ENCODE peak calls at places on chromosomes 2 and 18, in five cellular contexts. T, C, P, M and V are unnamed samples.

GRCh38 chr2:63435080-63435479 is 153.2 kb downstream of the WDPCP start:
- DNase-seq in M (no peak), C (no peak), P (no peak), T (no peak), V (no peak)

GRCh38 chr18:47772374-47773248 is 157.8 kb downstream of the SMAD2 start:
- DNase-seq in T (peak; percentile 57), P (peak; percentile 55), M (peak; percentile 75), C (peak; percentile 71), V (peak; percentile 38)

GRCh38 chr2:20225294-20226151 is 593 bp upstream of the SDC1 start:
- DNase-seq in M (peak; percentile 16), T (peak; percentile 25), P (no peak), C (peak; percentile 80), V (peak; percentile 71)

GRCh38 chr2:147311058-147311429 is 533.8 kb upstream of the ACVR2A start:
- DNase-seq in M (no peak), P (no peak), C (no peak), T (no peak), V (no peak)

GRCh38 chr2:223262946-223263345 is 211.0 kb downstream of the KCNE4 start:
- DNase-seq in C (peak; percentile 30), T (no peak), M (no peak), P (no peak), V (no peak)

GRCh38 chr2:60867848-60868247 is 13.5 kb upstream of the REL start:
- DNase-seq in P (no peak), M (peak; percentile 80), T (no peak), C (no peak), V (no peak)

GRCh38 chr18:61587865-61588264 is 254.6 kb downstream of the CDH20 start:
- DNase-seq in C (no peak), P (no peak), M (no peak), T (no peak), V (no peak)

GRCh38 chr2:253202-253638 is 10.6 kb downstream of the SH3YL1 start:
- DNase-seq in T (no peak), M (no peak), C (no peak), P (no peak), V (no peak)

GRCh38 chr2:125516496-125517109 is 1139.4 kb upstream of the GYPC start:
- DNase-seq in T (no peak), C (peak; percentile 1), P (no peak), M (peak; percentile 33), V (no peak)

GRCh38 chr2:140893685-140894084 is 1237.1 kb downstream of the LRP1B start:
- DNase-seq in T (no peak), P (no peak), C (no peak), M (no peak), V (no peak)

GRCh38 chr2:151329998-151330397 is 27.4 kb upstream of the TNFAIP6 start:
- DNase-seq in P (no peak), C (no peak), T (no peak), M (no peak), V (no peak)

GRCh38 chr2:222410534-222410933 is 13.8 kb upstream of the SGPP2 start:
- DNase-seq in T (no peak), P (no peak), M (no peak), C (peak; percentile 13), V (no peak)

GRCh38 chr2:201218780-201219179 is 35.8 kb downstream of the CASP10 start:
- DNase-seq in P (no peak), M (no peak), T (no peak), C (peak; percentile 26), V (no peak)

GRCh38 chr2:147989809-147990403 is 30.6 kb downstream of the ORC4 start:
- DNase-seq in C (peak; percentile 6), M (peak; percentile 19), P (no peak), T (peak; percentile 15), V (no peak)

GRCh38 chr18:76791106-76791505 is 31.3 kb upstream of the ZNF236 start:
- DNase-seq in M (no peak), P (no peak), T (no peak), C (no peak), V (no peak)

GRCh38 chr2:96536445-96537065 is at the start of gene ARID5A:
- DNase-seq in M (peak; percentile 92), T (peak; percentile 82), C (peak; percentile 94), P (peak; percentile 90), V (peak; percentile 85)

GRCh38 chr18:72456802-72457201 is 87.3 kb downstream of the CBLN2 start:
- DNase-seq in P (no peak), C (no peak), M (no peak), T (no peak), V (no peak)

GRCh38 chr18:44870631-44871502 is 190.2 kb downstream of the SETBP1 start:
- DNase-seq in T (no peak), P (no peak), C (no peak), M (no peak), V (no peak)

GRCh38 chr18:44098551-44099098 is 582.1 kb upstream of the SETBP1 start:
- DNase-seq in M (no peak), C (no peak), P (no peak), T (no peak), V (no peak)

GRCh38 chr2:182894174-182894573 is 27.7 kb upstream of the FRZB start:
- DNase-seq in P (no peak), T (no peak), M (no peak), C (no peak), V (no peak)

GRCh38 chr2:167104691-167105090 is 216.4 kb downstream of the XIRP2 start:
- DNase-seq in P (no peak), C (no peak), M (no peak), T (no peak), V (no peak)

GRCh38 chr2:100964222-100964621 is 37.9 kb upstream of the RPL31 start:
- DNase-seq in T (no peak), P (no peak), M (no peak), C (no peak), V (no peak)

GRCh38 chr2:221649045-221649444 is 76.9 kb upstream of the EPHA4 start:
- DNase-seq in C (peak; percentile 10), P (no peak), M (no peak), T (no peak), V (no peak)

GRCh38 chr2:222361787-222362186 is 62.6 kb upstream of the SGPP2 start:
- DNase-seq in M (no peak), C (no peak), T (no peak), P (no peak), V (no peak)

GRCh38 chr2:221502270-221502973 is 69.7 kb downstream of the EPHA4 start:
- DNase-seq in P (no peak), M (no peak), C (peak; percentile 50), T (no peak), V (no peak)

GRCh38 chr2:168583064-168583709 is 127.1 kb downstream of the CERS6 start:
- DNase-seq in C (peak; percentile 53), P (no peak), M (no peak), T (no peak), V (no peak)

GRCh38 chr2:218465987-218466633 is 47.2 kb downstream of the VIL1 start:
- DNase-seq in C (no peak), P (no peak), M (no peak), T (no peak), V (no peak)

GRCh38 chr2:33122726-33123125 is 176.0 kb downstream of the LTBP1 start:
- DNase-seq in T (no peak), P (no peak), M (no peak), C (no peak), V (no peak)

GRCh38 chr2:104845552-104845931 is 8.4 kb upstream of the POU3F3 start:
- DNase-seq in M (no peak), C (peak; percentile 52), P (no peak), T (no peak), V (no peak)

GRCh38 chr2:43219383-43220228 is 6.8 kb downstream of the ZFP36L2 start:
- DNase-seq in P (peak; percentile 55), T (peak; percentile 60), M (peak; percentile 96), C (peak; percentile 93), V (peak; percentile 40)

GRCh38 chr2:61268249-61268648 is 106.3 kb downstream of the C2orf74 start:
- DNase-seq in P (no peak), M (no peak), T (no peak), C (no peak), V (no peak)

GRCh38 chr18:37612519-37612918 is 46.9 kb upstream of the CELF4 start:
- DNase-seq in T (no peak), C (no peak), P (no peak), M (no peak), V (no peak)

GRCh38 chr2:96554293-96555145 is 18.0 kb downstream of the ARID5A start:
- DNase-seq in T (peak; percentile 77), P (peak; percentile 62), C (peak; percentile 69), M (peak; percentile 56), V (peak; percentile 51)